ENCODE peak calls at places on chromosomes 5 and 9, in ten cellular contexts. U, O, R, D, M, X, K, L, S and N are unnamed samples.

GRCh38 chr5:134133995-134134541 is 19.6 kb downstream of the TCF7 start:
- DNase-seq in U (no peak), O (no peak), R (no peak), D (peak; percentile 56), M (no peak), X (no peak), K (no peak), L (no peak), S (no peak), N (no peak)

GRCh38 chr9:126127591-126127990 is 199.0 kb upstream of the MVB12B start:
- DNase-seq in U (no peak), O (no peak), R (no peak), D (no peak), M (no peak), X (no peak), K (no peak), L (no peak), S (no peak), N (no peak)

GRCh38 chr5:132416306-132417009 is 46.9 kb downstream of the SLC22A5 start:
- DNase-seq in U (no peak), O (no peak), R (no peak), D (no peak), M (no peak), X (no peak), K (no peak), L (no peak), S (no peak), N (no peak)

GRCh38 chr9:137025120-137025966 is 2.7 kb downstream of the ABCA2 start:
- DNase-seq in U (no peak), O (peak; percentile 90), R (no peak), D (no peak), M (no peak), X (no peak), K (no peak), L (peak; percentile 52), S (no peak), N (no peak)

GRCh38 chr9:125409217-125409636 is 147.6 kb downstream of the GAPVD1 start:
- DNase-seq in U (no peak), O (no peak), R (no peak), D (peak; percentile 50), M (no peak), X (no peak), K (no peak), L (no peak), S (no peak), N (no peak)

GRCh38 chr5:127885176-127885575 is 182.0 kb downstream of the CCDC192 start:
- DNase-seq in U (no peak), O (no peak), R (no peak), D (no peak), M (no peak), X (no peak), K (no peak), L (no peak), S (no peak), N (no peak)

GRCh38 chr5:80961376-80962281 is 1.5 kb downstream of the RASGRF2 start:
- DNase-seq in U (no peak), O (no peak), R (no peak), D (peak; percentile 66), M (no peak), X (no peak), K (peak; percentile 65), L (peak; percentile 54), S (no peak), N (no peak)

GRCh38 chr9:4821133-4821532 is 28.4 kb downstream of the RCL1 start:
- DNase-seq in U (no peak), O (no peak), R (no peak), D (no peak), M (no peak), X (no peak), K (no peak), L (no peak), S (no peak), N (no peak)

GRCh38 chr5:73499187-73499586 is 945 bp downstream of the BTF3 start:
- DNase-seq in U (no peak), O (no peak), R (no peak), D (no peak), M (no peak), X (no peak), K (peak; percentile 38), L (no peak), S (no peak), N (no peak)

GRCh38 chr5:73495772-73496346 is 2.4 kb upstream of the BTF3 start:
- DNase-seq in U (no peak), O (no peak), R (no peak), D (peak; percentile 78), M (no peak), X (no peak), K (no peak), L (no peak), S (no peak), N (no peak)

GRCh38 chr5:73496984-73497457 is 1.2 kb upstream of the BTF3 start:
- DNase-seq in U (no peak), O (no peak), R (peak; percentile 66), D (peak; percentile 88), M (peak; percentile 66), X (no peak), K (peak; percentile 73), L (peak; percentile 90), S (no peak), N (no peak)

GRCh38 chr5:73498057-73498992 is at the start of gene BTF3:
- DNase-seq in U (peak; percentile 97), O (peak; percentile 96), R (peak; percentile 89), D (peak; percentile 98), M (peak; percentile 97), X (peak; percentile 79), K (peak; percentile 98), L (peak; percentile 97), S (peak; percentile 95), N (peak; percentile 78)

DNA sequence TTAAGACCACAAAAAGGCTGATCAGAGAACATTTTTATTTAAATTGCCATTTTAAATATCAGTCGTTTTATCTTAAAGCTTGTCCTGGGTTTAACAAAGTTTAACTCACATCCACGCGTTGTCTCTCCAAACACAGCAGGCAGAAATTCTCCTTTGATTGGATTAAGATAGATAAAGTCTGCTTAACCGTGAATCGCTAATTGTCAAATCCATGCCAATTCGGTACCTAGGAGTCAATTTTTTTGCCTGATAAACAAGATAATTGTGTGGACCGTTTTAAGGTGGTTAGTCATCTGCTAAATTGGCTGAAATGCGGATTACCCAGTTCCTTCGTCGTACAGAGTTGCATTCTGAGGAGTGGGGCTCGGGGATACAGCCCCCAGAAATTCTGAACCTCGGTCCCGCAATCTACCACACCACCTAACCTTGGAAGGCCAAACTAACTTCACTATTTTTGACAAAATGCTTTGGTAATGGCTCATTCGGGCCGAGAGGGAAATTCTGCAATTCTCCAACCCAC is 645 bp upstream of the BTF3 start:
- DNase-seq in U (no peak), O (no peak), R (no peak), D (no peak), M (no peak), X (no peak), K (no peak), L (no peak), S (no peak), N (no peak)
- H3K4me3 ChIP-seq in U (peak overlapping the region; percentile 84), O (peak overlapping the region; percentile 85), R (peak overlapping the region; percentile 95), D (peak overlapping the region; percentile 97), M (peak overlapping the region; percentile 89), X (peak overlapping the region; percentile 95), K (peak overlapping the region; percentile 100), L (peak overlapping the region; percentile 100), S (peak overlapping the region; percentile 63), N (peak overlapping the region; percentile 91)

GRCh38 chr5:42587056-42587723 is 164.0 kb downstream of the GHR start:
- DNase-seq in U (no peak), O (no peak), R (no peak), D (no peak), M (no peak), X (no peak), K (no peak), L (no peak), S (no peak), N (no peak)

GRCh38 chr5:42590566-42590965 is 166.1 kb upstream of the CCDC152 start:
- DNase-seq in U (no peak), O (no peak), R (no peak), D (no peak), M (no peak), X (no peak), K (no peak), L (no peak), S (no peak), N (no peak)

GRCh38 chr5:42592401-42592800 is 164.2 kb upstream of the CCDC152 start:
- DNase-seq in U (no peak), O (no peak), R (no peak), D (no peak), M (no peak), X (no peak), K (no peak), L (no peak), S (no peak), N (no peak)

GRCh38 chr5:42586625-42587024 is 163.4 kb downstream of the GHR start:
- DNase-seq in U (no peak), O (peak; percentile 44), R (no peak), D (no peak), M (peak; percentile 46), X (no peak), K (no peak), L (no peak), S (peak; percentile 78), N (no peak)

GRCh38 chr5:42591026-42591425 is 165.6 kb upstream of the CCDC152 start:
- DNase-seq in U (no peak), O (no peak), R (no peak), D (no peak), M (peak; percentile 60), X (no peak), K (peak; percentile 58), L (no peak), S (peak; percentile 71), N (no peak)
- H3K4me3 ChIP-seq in U (no peak overlapping the region), O (no peak overlapping the region), R (no peak overlapping the region), D (no peak overlapping the region), M (no peak overlapping the region), X (no peak overlapping the region), K (no peak overlapping the region), L (no peak overlapping the region), S (no peak overlapping the region), N (no peak overlapping the region)

DNA sequence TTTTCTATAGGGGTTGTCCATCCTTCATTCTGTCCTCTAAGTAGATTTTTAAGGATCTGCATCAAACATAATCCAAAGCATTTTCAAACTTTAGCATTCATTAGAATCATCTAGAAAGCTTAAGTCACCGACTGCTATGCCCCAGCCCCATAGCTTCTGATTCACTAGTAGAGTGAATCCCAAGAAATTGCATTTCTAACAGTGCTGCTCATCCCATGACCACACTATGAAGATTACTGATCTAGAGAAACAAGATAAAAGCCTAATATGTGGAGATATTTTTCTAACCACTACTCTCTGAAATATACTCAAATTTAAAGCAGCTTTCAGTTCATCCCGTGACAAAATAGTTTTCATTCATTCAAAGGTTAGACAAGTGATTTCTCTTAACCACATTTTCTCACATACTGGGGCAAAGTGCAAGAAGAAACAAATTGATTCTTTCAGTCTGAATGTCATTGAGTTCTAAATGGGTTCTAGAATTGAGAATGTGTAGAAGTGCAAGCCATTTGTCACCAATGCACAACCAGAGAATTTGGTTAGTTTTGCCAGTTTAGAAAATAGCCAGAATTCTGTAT is 286.9 kb upstream of the CD180 start:
- DNase-seq in U (no peak), O (no peak), R (no peak), D (no peak), M (no peak), X (no peak), K (peak; percentile 28), L (no peak), S (no peak), N (no peak)
- H3K4me3 ChIP-seq in U (no peak overlapping the region), O (no peak overlapping the region), R (no peak overlapping the region), D (no peak overlapping the region), M (no peak overlapping the region), X (no peak overlapping the region), K (no peak overlapping the region), L (no peak overlapping the region), S (no peak overlapping the region), N (no peak overlapping the region)

DNA sequence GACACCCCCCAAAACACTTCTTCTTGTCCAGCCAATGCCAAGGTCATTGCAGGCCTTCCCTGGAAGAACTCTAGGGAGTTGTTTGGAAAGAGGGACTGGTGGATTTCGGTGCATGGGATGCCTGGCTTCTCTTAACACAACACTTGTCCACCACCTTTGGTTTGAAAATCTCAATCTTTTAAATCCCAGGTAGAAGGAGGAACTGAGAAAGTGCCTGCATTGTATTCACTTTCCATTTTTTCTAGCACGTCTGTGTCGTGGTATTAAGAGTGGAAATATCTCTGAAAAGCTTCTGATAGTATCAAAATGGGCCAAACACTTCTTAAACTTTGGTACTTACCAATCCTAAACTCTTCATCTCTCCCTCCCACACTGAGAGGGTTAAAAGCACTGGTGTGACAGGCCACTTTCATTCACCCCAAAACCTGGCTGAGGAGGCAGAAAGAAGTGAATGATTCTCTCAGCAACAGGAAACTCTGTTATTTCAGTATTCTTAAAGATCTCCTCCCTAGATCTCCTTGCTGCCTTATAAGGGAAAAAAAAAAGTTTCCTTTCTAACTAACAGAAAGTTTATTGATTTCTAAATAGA is 3.8 kb upstream of the NFIB start:
- DNase-seq in U (no peak), O (no peak), R (no peak), D (no peak), M (no peak), X (no peak), K (no peak), L (no peak), S (no peak), N (no peak)
- H3K4me3 ChIP-seq in U (no peak overlapping the region), O (no peak overlapping the region), R (no peak overlapping the region), D (no peak overlapping the region), M (peak overlapping the region; percentile 61), X (peak overlapping the region; percentile 90), K (no peak overlapping the region), L (no peak overlapping the region), S (peak overlapping the region; percentile 10), N (no peak overlapping the region)